ENCODE peak calls at places on chromosomes 7 and 10, in four cellular contexts. E is ovary, A is PC-9, N is bronchial epithelial cell. D is an unnamed sample.

GRCh38 chr10:54124209-54124890 is 676.7 kb downstream of the PCDH15 start:
- DNase-seq in A (no peak), E (no peak), N (peak; percentile 64), D (no peak)

GRCh38 chr10:79061441-79062315 is 7.1 kb upstream of the ZMIZ1 start:
- DNase-seq in E (peak; percentile 12), N (no peak), A (no peak), D (no peak)

GRCh38 chr10:43196131-43196980 is 58.1 kb downstream of the CSGALNACT2 start:
- DNase-seq in E (no peak), A (no peak), N (no peak), D (no peak)

GRCh38 chr7:2006231-2006771 is 226.4 kb downstream of the MAD1L1 start:
- DNase-seq in A (no peak), E (peak; percentile 23), N (no peak), D (no peak)

GRCh38 chr10:130214431-130214830 is 78.2 kb downstream of the GLRX3 start:
- DNase-seq in E (no peak), N (no peak), A (no peak), D (no peak)

GRCh38 chr10:17029581-17030271 is 99.9 kb downstream of the CUBN start:
- DNase-seq in N (peak; percentile 69), A (peak; percentile 11), E (peak; percentile 77), D (peak; percentile 55)

GRCh38 chr10:86346794-86347665 is 19.6 kb downstream of the GRID1 start:
- DNase-seq in A (peak; percentile 15), N (no peak), E (no peak), D (no peak)

GRCh38 chr10:16521311-16522016 is at the start of gene C1QL3:
- DNase-seq in N (no peak), E (no peak), A (no peak), D (peak; percentile 51)

GRCh38 chr7:6636741-6637543 is at the start of gene ZNF316:
- DNase-seq in E (peak; percentile 78), A (peak; percentile 44), N (no peak), D (peak; percentile 48)

DNA sequence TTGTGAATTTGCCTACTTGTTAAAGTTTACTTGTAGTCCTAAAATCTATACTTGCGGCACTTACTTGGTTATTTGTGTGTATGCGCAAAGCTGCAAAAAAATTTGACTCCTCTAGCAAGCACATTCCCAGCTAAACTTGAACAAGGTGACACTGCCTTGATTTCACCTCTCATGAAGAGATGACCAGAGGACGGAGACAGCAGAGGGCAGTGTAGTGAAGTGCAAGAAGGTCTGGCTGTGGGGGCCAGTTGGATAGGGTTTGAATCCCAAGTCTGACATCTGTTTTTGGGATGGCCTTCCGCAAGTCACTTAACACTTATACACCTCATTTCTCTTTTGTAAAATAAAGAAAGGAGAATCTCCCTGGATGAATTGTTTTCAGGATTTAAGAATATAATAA is 15.7 kb downstream of the SLK start:
- DNase-seq in E (no peak), N (no peak), A (no peak), D (peak; percentile 43)
- TF ChIP-seq CTCF in E (no peak), N (peak; percentile 18), A (no peak), D (no peak)

GRCh38 chr10:77377678-77378352 is 259.8 kb downstream of the KCNMA1 start:
- DNase-seq in E (no peak), A (peak; percentile 20), N (no peak), D (no peak)
- TF ChIP-seq CTCF in E (no peak), A (peak; percentile 39), N (peak; percentile 13), D (no peak)

GRCh38 chr7:135831451-135832220 is 83.0 kb upstream of the FAM180A start:
- DNase-seq in N (peak; percentile 44), A (no peak), E (no peak), D (no peak)

GRCh38 chr7:135825406-135825805 is 76.8 kb upstream of the FAM180A start:
- DNase-seq in N (no peak), E (no peak), A (no peak), D (no peak)

GRCh38 chr7:135822396-135822795 is 73.8 kb upstream of the FAM180A start:
- DNase-seq in N (no peak), E (no peak), A (no peak), D (no peak)

GRCh38 chr7:135827391-135827790 is 78.8 kb upstream of the FAM180A start:
- DNase-seq in A (peak; percentile 41), E (no peak), N (peak; percentile 10), D (no peak)
- TF ChIP-seq CTCF in A (no peak), E (no peak), N (no peak), D (no peak)

DNA sequence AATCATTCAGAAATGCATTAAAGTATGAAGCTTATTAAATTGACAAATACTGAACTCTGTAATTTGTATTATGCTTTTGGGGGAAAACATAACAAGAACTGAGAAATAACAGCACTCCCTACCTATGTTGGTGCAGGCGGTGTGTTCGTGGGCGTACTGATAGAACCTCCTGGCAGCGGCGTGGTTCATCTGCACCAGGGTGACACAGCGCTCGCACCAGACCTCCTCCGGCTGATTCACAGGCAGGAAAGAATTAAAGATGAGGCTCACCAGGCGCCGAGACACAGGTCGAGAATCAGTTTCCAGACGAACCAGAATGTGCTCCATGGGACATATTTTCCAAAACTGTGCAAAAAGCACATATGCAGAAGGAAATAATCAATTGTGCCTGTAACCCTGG is 40.2 kb downstream of the NCAPG2 start:
- DNase-seq in A (no peak), E (no peak), N (no peak), D (no peak)
- TF ChIP-seq CTCF in A (no peak), E (no peak), N (no peak), D (no peak)

GRCh38 chr10:98030093-98030821 is at the start of gene CRTAC1:
- DNase-seq in E (peak; percentile 28), N (no peak), A (no peak), D (peak; percentile 70)
- TF ChIP-seq CTCF in E (no peak), N (no peak), A (no peak), D (no peak)

DNA sequence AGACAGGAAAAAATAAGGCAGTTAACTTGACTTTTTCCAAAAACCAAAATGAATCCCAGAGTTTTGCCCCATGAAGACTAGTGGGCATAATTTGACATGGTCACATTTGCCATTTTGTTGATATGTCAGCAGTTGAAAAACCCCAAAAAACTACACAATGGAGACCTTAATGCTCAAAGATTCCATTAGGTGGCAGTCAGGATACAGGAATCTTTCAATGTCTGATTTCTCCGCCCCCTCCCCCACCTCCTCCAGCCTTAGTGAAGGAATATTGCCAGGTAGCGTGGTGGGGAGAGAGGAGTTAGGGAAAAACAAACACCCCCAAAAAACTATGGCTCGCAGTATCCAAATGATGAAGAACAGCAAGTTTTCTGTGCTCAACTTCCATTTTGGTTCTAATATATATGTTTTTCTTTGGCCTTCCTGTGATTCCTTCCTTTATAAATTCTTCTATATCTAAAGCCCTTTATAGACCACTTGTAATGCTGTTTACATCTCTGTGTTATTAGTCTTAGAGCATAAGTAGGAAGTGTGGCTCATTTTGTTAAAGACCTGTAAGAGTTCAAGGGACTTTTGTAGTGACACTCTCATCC is 6.7 kb upstream of the SMNDC1 start:
- DNase-seq in E (peak; percentile 42), N (peak; percentile 54), A (peak; percentile 23), D (peak; percentile 46)
- TF ChIP-seq CTCF in E (no peak), N (peak; percentile 61), A (peak; percentile 76), D (peak; percentile 44)